ENCODE peak calls at places on chromosomes 1 and 21, in six cellular contexts. One of them, this sample, is unnamed.

GRCh38 chr1:15154480-15155036 is 1.0 kb downstream of the TMEM51 start:
- DNase-seq in Caki2: peak
- DNase-seq in activated naive CD8-positive, alpha-beta T cell treated with anti-CD3 and anti-CD28 coated beads, Interleukin-2, amount 10 ng/mL, durations not matched to agents 7 days and 5 days: no peak
- DNase-seq in Kasumi-1: no peak
- DNase-seq in psoas muscle: peak
- DNase-seq in tibial artery: peak
- DNase-seq in this sample: no peak

GRCh38 chr1:185767721-185768120 is 33.5 kb downstream of the HMCN1 start:
- DNase-seq in Caki2: no peak
- DNase-seq in activated naive CD8-positive, alpha-beta T cell treated with anti-CD3 and anti-CD28 coated beads, Interleukin-2, amount 10 ng/mL, durations not matched to agents 7 days and 5 days: no peak
- DNase-seq in Kasumi-1: no peak
- DNase-seq in psoas muscle: no peak
- DNase-seq in tibial artery: no peak
- DNase-seq in this sample: no peak

GRCh38 chr21:37749132-37749531 is 167.1 kb downstream of the KCNJ6 start:
- DNase-seq in Caki2: no peak
- DNase-seq in activated naive CD8-positive, alpha-beta T cell treated with anti-CD3 and anti-CD28 coated beads, Interleukin-2, amount 10 ng/mL, durations not matched to agents 7 days and 5 days: no peak
- DNase-seq in Kasumi-1: no peak
- DNase-seq in psoas muscle: no peak
- DNase-seq in tibial artery: no peak
- DNase-seq in this sample: no peak

GRCh38 chr1:109383850-109384249 is 13.9 kb downstream of the SORT1 start:
- DNase-seq in Caki2: no peak
- DNase-seq in activated naive CD8-positive, alpha-beta T cell treated with anti-CD3 and anti-CD28 coated beads, Interleukin-2, amount 10 ng/mL, durations not matched to agents 7 days and 5 days: no peak
- DNase-seq in Kasumi-1: no peak
- DNase-seq in psoas muscle: no peak
- DNase-seq in tibial artery: no peak
- DNase-seq in this sample: peak

GRCh38 chr1:84146375-84147032 is 2.4 kb downstream of the PRKACB start:
- DNase-seq in Caki2: peak
- DNase-seq in activated naive CD8-positive, alpha-beta T cell treated with anti-CD3 and anti-CD28 coated beads, Interleukin-2, amount 10 ng/mL, durations not matched to agents 7 days and 5 days: no peak
- DNase-seq in Kasumi-1: peak
- DNase-seq in psoas muscle: no peak
- DNase-seq in tibial artery: no peak
- DNase-seq in this sample: peak

GRCh38 chr1:174743654-174744561 is 255.8 kb upstream of the CACYBP start:
- DNase-seq in Caki2: peak
- DNase-seq in activated naive CD8-positive, alpha-beta T cell treated with anti-CD3 and anti-CD28 coated beads, Interleukin-2, amount 10 ng/mL, durations not matched to agents 7 days and 5 days: no peak
- DNase-seq in Kasumi-1: peak
- DNase-seq in psoas muscle: no peak
- DNase-seq in tibial artery: no peak
- DNase-seq in this sample: peak

GRCh38 chr1:163844393-163844948 is 522.7 kb downstream of the NUF2 start:
- DNase-seq in Caki2: no peak
- DNase-seq in activated naive CD8-positive, alpha-beta T cell treated with anti-CD3 and anti-CD28 coated beads, Interleukin-2, amount 10 ng/mL, durations not matched to agents 7 days and 5 days: no peak
- DNase-seq in Kasumi-1: no peak
- DNase-seq in psoas muscle: no peak
- DNase-seq in tibial artery: no peak
- DNase-seq in this sample: peak

GRCh38 chr1:206742702-206743383 is 27.7 kb upstream of the IL19 start:
- DNase-seq in Caki2: no peak
- DNase-seq in activated naive CD8-positive, alpha-beta T cell treated with anti-CD3 and anti-CD28 coated beads, Interleukin-2, amount 10 ng/mL, durations not matched to agents 7 days and 5 days: no peak
- DNase-seq in Kasumi-1: no peak
- DNase-seq in psoas muscle: no peak
- DNase-seq in tibial artery: no peak
- DNase-seq in this sample: no peak

GRCh38 chr1:15760520-15761211 is 2.1 kb downstream of the FBLIM1 start:
- DNase-seq in Caki2: no peak
- DNase-seq in activated naive CD8-positive, alpha-beta T cell treated with anti-CD3 and anti-CD28 coated beads, Interleukin-2, amount 10 ng/mL, durations not matched to agents 7 days and 5 days: no peak
- DNase-seq in Kasumi-1: no peak
- DNase-seq in psoas muscle: no peak
- DNase-seq in tibial artery: peak
- DNase-seq in this sample: peak

GRCh38 chr1:214513394-214513793 is 38.0 kb downstream of the PTPN14 start:
- DNase-seq in Caki2: no peak
- DNase-seq in activated naive CD8-positive, alpha-beta T cell treated with anti-CD3 and anti-CD28 coated beads, Interleukin-2, amount 10 ng/mL, durations not matched to agents 7 days and 5 days: no peak
- DNase-seq in Kasumi-1: no peak
- DNase-seq in psoas muscle: no peak
- DNase-seq in tibial artery: no peak
- DNase-seq in this sample: no peak

GRCh38 chr1:20732588-20733360 is at the start of gene SH2D5:
- DNase-seq in Caki2: peak
- DNase-seq in activated naive CD8-positive, alpha-beta T cell treated with anti-CD3 and anti-CD28 coated beads, Interleukin-2, amount 10 ng/mL, durations not matched to agents 7 days and 5 days: peak
- DNase-seq in Kasumi-1: peak
- DNase-seq in psoas muscle: peak
- DNase-seq in tibial artery: peak
- DNase-seq in this sample: peak

GRCh38 chr1:205319081-205320018 is 2.2 kb downstream of the NUAK2 start:
- DNase-seq in Caki2: peak
- DNase-seq in activated naive CD8-positive, alpha-beta T cell treated with anti-CD3 and anti-CD28 coated beads, Interleukin-2, amount 10 ng/mL, durations not matched to agents 7 days and 5 days: peak
- DNase-seq in Kasumi-1: peak
- DNase-seq in psoas muscle: peak
- DNase-seq in tibial artery: peak
- DNase-seq in this sample: peak

GRCh38 chr1:234108921-234109320 is 204.4 kb downstream of the SLC35F3 start:
- DNase-seq in Caki2: no peak
- DNase-seq in activated naive CD8-positive, alpha-beta T cell treated with anti-CD3 and anti-CD28 coated beads, Interleukin-2, amount 10 ng/mL, durations not matched to agents 7 days and 5 days: no peak
- DNase-seq in Kasumi-1: no peak
- DNase-seq in psoas muscle: no peak
- DNase-seq in tibial artery: no peak
- DNase-seq in this sample: peak

GRCh38 chr1:234525156-234525774 is 46.3 kb upstream of the TARBP1 start:
- DNase-seq in Caki2: no peak
- DNase-seq in activated naive CD8-positive, alpha-beta T cell treated with anti-CD3 and anti-CD28 coated beads, Interleukin-2, amount 10 ng/mL, durations not matched to agents 7 days and 5 days: no peak
- DNase-seq in Kasumi-1: peak
- DNase-seq in psoas muscle: no peak
- DNase-seq in tibial artery: no peak
- DNase-seq in this sample: no peak

GRCh38 chr1:17307946-17308345 is at the start of gene PADI4:
- DNase-seq in Caki2: no peak
- DNase-seq in activated naive CD8-positive, alpha-beta T cell treated with anti-CD3 and anti-CD28 coated beads, Interleukin-2, amount 10 ng/mL, durations not matched to agents 7 days and 5 days: no peak
- DNase-seq in Kasumi-1: no peak
- DNase-seq in psoas muscle: no peak
- DNase-seq in tibial artery: peak
- DNase-seq in this sample: no peak

GRCh38 chr1:226797151-226797550 is 58.1 kb upstream of the ITPKB start:
- DNase-seq in Caki2: no peak
- DNase-seq in activated naive CD8-positive, alpha-beta T cell treated with anti-CD3 and anti-CD28 coated beads, Interleukin-2, amount 10 ng/mL, durations not matched to agents 7 days and 5 days: no peak
- DNase-seq in Kasumi-1: no peak
- DNase-seq in psoas muscle: no peak
- DNase-seq in tibial artery: no peak
- DNase-seq in this sample: no peak

GRCh38 chr1:185104083-185104482 is 52.7 kb downstream of the TRMT1L start:
- DNase-seq in Caki2: no peak
- DNase-seq in activated naive CD8-positive, alpha-beta T cell treated with anti-CD3 and anti-CD28 coated beads, Interleukin-2, amount 10 ng/mL, durations not matched to agents 7 days and 5 days: no peak
- DNase-seq in Kasumi-1: no peak
- DNase-seq in psoas muscle: no peak
- DNase-seq in tibial artery: no peak
- DNase-seq in this sample: no peak

GRCh38 chr1:219629481-219629880 is 16.6 kb upstream of the ZC3H11B start:
- DNase-seq in Caki2: no peak
- DNase-seq in activated naive CD8-positive, alpha-beta T cell treated with anti-CD3 and anti-CD28 coated beads, Interleukin-2, amount 10 ng/mL, durations not matched to agents 7 days and 5 days: no peak
- DNase-seq in Kasumi-1: no peak
- DNase-seq in psoas muscle: no peak
- DNase-seq in tibial artery: no peak
- DNase-seq in this sample: peak

GRCh38 chr1:65372557-65372956 is 47.9 kb upstream of the LEPR start:
- DNase-seq in Caki2: peak
- DNase-seq in activated naive CD8-positive, alpha-beta T cell treated with anti-CD3 and anti-CD28 coated beads, Interleukin-2, amount 10 ng/mL, durations not matched to agents 7 days and 5 days: no peak
- DNase-seq in Kasumi-1: no peak
- DNase-seq in psoas muscle: no peak
- DNase-seq in tibial artery: no peak
- DNase-seq in this sample: no peak

GRCh38 chr1:184691719-184692324 is 62.8 kb downstream of the EDEM3 start:
- DNase-seq in Caki2: peak
- DNase-seq in activated naive CD8-positive, alpha-beta T cell treated with anti-CD3 and anti-CD28 coated beads, Interleukin-2, amount 10 ng/mL, durations not matched to agents 7 days and 5 days: no peak
- DNase-seq in Kasumi-1: peak
- DNase-seq in psoas muscle: no peak
- DNase-seq in tibial artery: no peak
- DNase-seq in this sample: peak

GRCh38 chr1:61270761-61271411 is 188.5 kb downstream of the NFIA start:
- DNase-seq in Caki2: no peak
- DNase-seq in activated naive CD8-positive, alpha-beta T cell treated with anti-CD3 and anti-CD28 coated beads, Interleukin-2, amount 10 ng/mL, durations not matched to agents 7 days and 5 days: no peak
- DNase-seq in Kasumi-1: no peak
- DNase-seq in psoas muscle: no peak
- DNase-seq in tibial artery: no peak
- DNase-seq in this sample: peak

GRCh38 chr1:89166705-89167104 is 9.1 kb downstream of the GBP7 start:
- DNase-seq in Caki2: no peak
- DNase-seq in activated naive CD8-positive, alpha-beta T cell treated with anti-CD3 and anti-CD28 coated beads, Interleukin-2, amount 10 ng/mL, durations not matched to agents 7 days and 5 days: no peak
- DNase-seq in Kasumi-1: no peak
- DNase-seq in psoas muscle: no peak
- DNase-seq in tibial artery: no peak
- DNase-seq in this sample: no peak